ENCODE peak calls at places on chromosomes 2 and 18, in seven cellular contexts. E is NT2/D1, O is PC-3, X is upper lobe of right lung, T is IMR-90, F is colonic mucosa, V is GM23248. G is an unnamed sample.

GRCh38 chr18:70373062-70373519 is 84.2 kb downstream of the SOCS6 start:
- DNase-seq in E (no peak), O (peak; percentile 89), X (no peak), T (peak; percentile 93), F (no peak), V (peak; percentile 96), G (no peak)

GRCh38 chr2:230666446-230666845 is 46.2 kb upstream of the CAB39 start:
- DNase-seq in E (no peak), O (no peak), X (no peak), T (no peak), F (peak; percentile 53), V (no peak), G (no peak)

GRCh38 chr2:97969466-97970067 is 26.2 kb downstream of the TMEM131 start:
- DNase-seq in E (no peak), O (no peak), X (no peak), T (peak; percentile 48), F (no peak), V (peak; percentile 4), G (no peak)

GRCh38 chr18:54551590-54551989 is 39.5 kb upstream of the DYNAP start:
- DNase-seq in E (no peak), O (no peak), X (no peak), T (no peak), F (no peak), V (no peak), G (no peak)

GRCh38 chr2:173962036-173962435 is 3.1 kb downstream of the SP3 start:
- DNase-seq in E (no peak), O (peak; percentile 37), X (no peak), T (peak; percentile 38), F (no peak), V (peak; percentile 40), G (no peak)

GRCh38 chr2:179243046-179243445 is 21.6 kb downstream of the SESTD1 start:
- DNase-seq in E (no peak), O (peak; percentile 86), X (no peak), T (no peak), F (no peak), V (no peak), G (no peak)

GRCh38 chr18:12401881-12402280 is 5.8 kb upstream of the PRELID3A start:
- DNase-seq in E (no peak), O (no peak), X (peak; percentile 40), T (no peak), F (peak; percentile 45), V (no peak), G (no peak)

GRCh38 chr2:10169581-10169980 is 47.0 kb downstream of the RRM2 start:
- DNase-seq in E (no peak), O (no peak), X (no peak), T (peak; percentile 19), F (no peak), V (peak; percentile 56), G (no peak)

DNA sequence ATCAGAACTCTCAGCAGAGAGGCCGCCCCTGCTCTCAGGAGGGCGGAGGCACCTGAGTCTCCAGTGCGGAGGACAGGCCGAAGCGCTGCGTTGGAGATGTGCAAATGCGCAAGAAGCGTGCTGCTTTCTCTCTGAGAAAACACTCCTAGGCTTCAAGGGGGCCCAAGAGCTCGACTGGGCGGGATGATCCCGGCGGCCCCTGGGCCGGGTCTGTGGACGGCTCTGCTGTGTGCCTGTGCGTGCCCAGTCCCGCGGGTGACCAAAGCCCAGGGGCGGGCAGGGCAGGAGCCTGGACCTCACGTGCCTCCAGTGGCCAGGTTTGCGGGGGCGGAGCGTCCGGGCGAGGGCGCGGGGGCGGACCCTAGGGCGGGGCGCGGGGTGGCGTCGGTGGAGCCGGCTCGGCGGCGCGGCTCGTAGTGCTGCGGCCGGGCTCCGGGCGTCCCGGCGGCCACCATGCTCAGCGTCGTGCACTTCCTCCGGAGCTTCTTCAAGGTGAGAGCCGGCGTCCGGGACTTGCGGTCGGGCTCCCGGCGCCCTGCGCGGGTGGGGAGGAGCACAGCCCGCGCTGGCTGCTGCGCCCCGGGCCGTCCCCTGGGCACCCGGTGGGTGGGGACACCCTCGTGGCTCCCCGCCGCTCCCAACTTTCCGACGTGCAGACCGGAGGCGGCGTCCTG is at the start of gene ARHGEF4:
- DNase-seq in E (no peak), O (peak; percentile 66), X (peak; percentile 82), T (no peak), F (peak; percentile 79), V (peak; percentile 14), G (peak; percentile 84)
- H3K4me1 ChIP-seq in E (peaks cover 10% of the 10 kb centered on the region), O (peaks cover 16% of the 10 kb centered on the region), X (no peaks in the 10 kb centered on the region), T (no peaks in the 10 kb centered on the region), F (peaks cover 5% of the 10 kb centered on the region), V (no peaks in the 10 kb centered on the region), G (peaks cover 56% of the 10 kb centered on the region)

GRCh38 chr2:19354417-19355022 is 3.9 kb downstream of the OSR1 start:
- DNase-seq in E (no peak), O (no peak), X (no peak), T (peak; percentile 27), F (no peak), V (no peak), G (no peak)
- H3K4me1 ChIP-seq in E (peaks cover 11% of the 10 kb centered on the region), O (peaks cover 18% of the 10 kb centered on the region), X (peaks cover 26% of the 10 kb centered on the region), T (peaks cover 14% of the 10 kb centered on the region), F (peaks cover 6% of the 10 kb centered on the region), V (peaks cover 3% of the 10 kb centered on the region), G (peaks cover 55% of the 10 kb centered on the region)

DNA sequence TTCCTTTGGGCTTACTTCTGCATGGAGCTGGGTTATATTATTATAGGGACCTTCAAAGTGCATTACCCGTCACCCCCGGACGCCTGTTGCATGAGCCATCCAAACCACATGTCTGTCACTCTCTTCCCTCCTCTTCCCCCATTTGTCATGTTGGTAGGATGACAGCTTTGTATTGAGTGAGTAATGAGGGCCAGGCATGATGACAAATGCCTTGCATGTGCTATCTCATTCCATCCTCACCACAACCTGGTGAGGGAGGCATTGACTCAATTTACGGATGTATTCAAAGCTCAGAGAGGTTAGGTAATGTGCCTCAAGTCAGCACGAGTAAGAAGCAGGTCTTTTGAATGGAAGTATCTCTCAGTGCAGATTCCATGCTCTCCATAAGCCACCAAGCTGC is 510.5 kb upstream of the TNP1 start:
- DNase-seq in E (no peak), O (peak; percentile 96), X (no peak), T (peak; percentile 77), F (no peak), V (peak; percentile 80), G (no peak)
- H3K4me1 ChIP-seq in E (no peaks in the 10 kb centered on the region), O (peaks cover 58% of the 10 kb centered on the region), X (no peaks in the 10 kb centered on the region), T (peaks cover 32% of the 10 kb centered on the region), F (no peaks in the 10 kb centered on the region), V (peaks cover 33% of the 10 kb centered on the region), G (no peaks in the 10 kb centered on the region)

GRCh38 chr2:217990791-217991465 is 11.9 kb downstream of the TNS1 start:
- DNase-seq in E (no peak), O (no peak), X (peak; percentile 53), T (no peak), F (no peak), V (no peak), G (no peak)
- H3K4me1 ChIP-seq in E (peaks cover 28% of the 10 kb centered on the region), O (peaks cover 18% of the 10 kb centered on the region), X (peaks cover 41% of the 10 kb centered on the region), T (peaks cover 40% of the 10 kb centered on the region), F (no peaks in the 10 kb centered on the region), V (peaks cover 50% of the 10 kb centered on the region), G (peaks cover 87% of the 10 kb centered on the region)

GRCh38 chr2:109268916-109269315 is 139.9 kb downstream of the SH3RF3 start:
- DNase-seq in E (no peak), O (no peak), X (peak; percentile 36), T (no peak), F (no peak), V (no peak), G (no peak)
- H3K4me1 ChIP-seq in E (peaks cover 11% of the 10 kb centered on the region), O (peaks cover 10% of the 10 kb centered on the region), X (peaks cover 48% of the 10 kb centered on the region), T (peaks cover 16% of the 10 kb centered on the region), F (no peaks in the 10 kb centered on the region), V (no peaks in the 10 kb centered on the region), G (peaks cover 12% of the 10 kb centered on the region)

DNA sequence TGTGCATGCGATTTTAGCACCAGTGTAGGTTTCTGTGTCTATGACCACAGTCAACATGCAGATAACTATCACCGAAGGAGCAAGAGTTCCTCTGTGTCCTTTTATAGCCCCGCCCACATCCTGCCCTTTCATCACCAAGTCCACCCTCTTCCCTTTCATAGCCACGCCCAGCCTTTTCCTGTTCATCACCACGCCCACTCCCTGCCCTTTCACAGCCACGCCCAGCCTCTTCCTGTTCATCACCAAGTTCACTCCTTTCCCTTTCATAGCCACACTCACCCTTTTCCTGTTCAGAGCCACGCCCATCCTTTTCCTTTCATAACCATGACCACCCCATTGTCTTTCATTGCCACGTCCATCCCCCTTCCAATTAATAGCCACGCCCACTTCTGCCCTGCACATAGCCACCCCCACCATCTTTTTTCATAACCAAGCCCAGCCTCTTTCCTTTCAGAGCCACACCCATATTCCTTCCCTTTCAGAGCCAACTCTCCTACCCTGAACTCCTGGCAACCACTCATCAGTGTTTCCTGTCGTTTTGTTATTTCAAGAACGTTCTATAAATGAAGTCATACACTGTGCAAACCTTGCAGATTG is 273.9 kb downstream of the MYT1L start:
- DNase-seq in E (peak; percentile 28), O (peak; percentile 15), X (no peak), T (no peak), F (peak; percentile 27), V (peak; percentile 7), G (peak; percentile 48)
- H3K4me1 ChIP-seq in E (no peaks in the 10 kb centered on the region), O (no peaks in the 10 kb centered on the region), X (peaks cover 5% of the 10 kb centered on the region), T (no peaks in the 10 kb centered on the region), F (no peaks in the 10 kb centered on the region), V (no peaks in the 10 kb centered on the region), G (no peaks in the 10 kb centered on the region)

DNA sequence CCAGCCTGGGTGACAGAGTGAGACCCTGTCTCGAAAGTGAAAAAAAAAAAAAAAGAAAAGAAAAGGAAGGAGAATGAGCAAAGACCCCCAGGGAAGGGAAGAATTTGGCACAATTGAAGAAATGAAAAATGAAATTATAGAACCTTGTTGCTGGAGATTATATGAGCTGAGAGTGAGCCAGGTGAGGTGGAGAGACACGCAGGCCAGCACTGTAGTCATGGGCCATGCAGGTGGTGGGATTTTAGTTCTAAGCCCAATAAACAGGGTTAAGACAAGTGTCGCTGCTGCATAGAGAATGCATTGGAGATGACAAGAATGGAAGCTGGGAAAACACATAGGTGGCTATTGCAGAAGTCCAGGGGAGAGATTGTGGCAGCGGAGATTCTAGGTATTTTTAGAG is 32.3 kb downstream of the FBLN7 start:
- DNase-seq in E (no peak), O (no peak), X (peak; percentile 6), T (no peak), F (no peak), V (no peak), G (no peak)
- H3K4me1 ChIP-seq in E (no peaks in the 10 kb centered on the region), O (no peaks in the 10 kb centered on the region), X (no peaks in the 10 kb centered on the region), T (no peaks in the 10 kb centered on the region), F (no peaks in the 10 kb centered on the region), V (peaks cover 13% of the 10 kb centered on the region), G (no peaks in the 10 kb centered on the region)

GRCh38 chr18:9835112-9835755 is 50.5 kb upstream of the TXNDC2 start:
- DNase-seq in E (peak; percentile 67), O (no peak), X (no peak), T (no peak), F (no peak), V (no peak), G (no peak)
- H3K4me1 ChIP-seq in E (peaks cover 11% of the 10 kb centered on the region), O (no peaks in the 10 kb centered on the region), X (peaks cover 8% of the 10 kb centered on the region), T (no peaks in the 10 kb centered on the region), F (no peaks in the 10 kb centered on the region), V (no peaks in the 10 kb centered on the region), G (no peaks in the 10 kb centered on the region)